ENCODE peak calls at places on chromosomes 11 and 22, in four cellular contexts. L, O, F and N are unnamed samples.

GRCh38 chr11:46675288-46675851 is 25.0 kb downstream of the ARHGAP1 start:
- DNase-seq in F (no peak), O (no peak), L (peak), N (no peak)

GRCh38 chr22:28139993-28140392 is 220.9 kb upstream of the PITPNB start:
- DNase-seq in F (no peak), O (no peak), L (no peak), N (no peak)

GRCh38 chr11:16081756-16082531 is 274.4 kb downstream of the SOX6 start:
- DNase-seq in F (no peak), O (no peak), L (no peak), N (no peak)

GRCh38 chr22:32619614-32620426 is 145.2 kb downstream of the FBXO7 start:
- DNase-seq in O (no peak), L (peak), F (no peak), N (no peak)

GRCh38 chr11:87722756-87723599 is 452.3 kb downstream of the RAB38 start:
- DNase-seq in L (no peak), O (no peak), F (no peak), N (peak)

GRCh38 chr22:47547239-47547661 is 784.8 kb downstream of the TBC1D22A start:
- DNase-seq in L (peak), F (peak), O (no peak), N (no peak)

GRCh38 chr11:65863889-65864757 is 3.9 kb downstream of the MUS81 start:
- DNase-seq in O (no peak), F (no peak), L (no peak), N (no peak)

GRCh38 chr11:59145534-59145933 is 2.9 kb downstream of the FAM111A start:
- DNase-seq in F (no peak), L (no peak), O (no peak), N (no peak)

GRCh38 chr22:45880091-45880651 is 96.8 kb downstream of the WNT7B start:
- DNase-seq in F (no peak), L (peak), O (no peak), N (no peak)

GRCh38 chr11:118996926-118997626 is 862 bp upstream of the CENATAC start:
- DNase-seq in F (no peak), O (no peak), L (no peak), N (no peak)

GRCh38 chr11:30585067-30585891 is 874 bp downstream of the MPPED2 start:
- DNase-seq in F (no peak), O (no peak), L (peak), N (no peak)

GRCh38 chr11:68118753-68119448 is 2.3 kb downstream of the CHKA start:
- DNase-seq in L (peak), O (no peak), F (no peak), N (no peak)

GRCh38 chr22:29799217-29799680 is 32.1 kb downstream of the UQCR10 start:
- DNase-seq in L (peak), O (no peak), F (no peak), N (peak)

GRCh38 chr22:39486951-39487825 is 14.9 kb upstream of the MIEF1 start:
- DNase-seq in F (no peak), O (no peak), L (no peak), N (no peak)

GRCh38 chr11:12207384-12208150 is 97.2 kb downstream of the MICAL2 start:
- DNase-seq in F (no peak), L (no peak), O (peak), N (no peak)

GRCh38 chr11:65559535-65559934 is 1.4 kb upstream of the LTBP3 start:
- DNase-seq in F (no peak), O (no peak), L (no peak), N (no peak)

GRCh38 chr11:13042873-13043338 is 33.8 kb downstream of the RASSF10 start:
- DNase-seq in O (no peak), F (no peak), L (no peak), N (no peak)

GRCh38 chr11:23311986-23312940 is 452.0 kb upstream of the CCDC179 start:
- DNase-seq in F (no peak), L (no peak), O (no peak), N (no peak)

GRCh38 chr11:28793282-28793738 is 685.1 kb downstream of the METTL15 start:
- DNase-seq in F (no peak), L (peak), O (no peak), N (no peak)

GRCh38 chr11:116835791-116836647 is 1.4 kb downstream of the APOA1 start:
- DNase-seq in O (peak), F (peak), L (peak), N (peak)

GRCh38 chr11:87604350-87604749 is 566.6 kb downstream of the TMEM135 start:
- DNase-seq in F (no peak), O (no peak), L (no peak), N (no peak)

GRCh38 chr22:10741210-10741609 is 4786.8 kb upstream of the OR11H1 start:
- DNase-seq in L (peak), O (no peak), F (peak), N (no peak)